ENCODE peak calls at places on chromosomes 6 and 20, in nine cellular contexts. H is IMR-90, G is stomach, Q is GM12891, K is Peyer's patch, L is gastrocnemius medialis, A is spleen, R is adrenal gland, Z is ovary. U is an unnamed sample.

GRCh38 chr6:88908598-88909548 is 54.5 kb downstream of the RNGTT start:
- DNase-seq in H (no peak), G (no peak), Q (no peak), K (no peak), L (no peak), A (no peak), R (no peak), Z (no peak), U (no peak)

GRCh38 chr6:132712366-132712765 is 1.5 kb downstream of the VNN1 start:
- DNase-seq in H (peak), G (no peak), Q (no peak), K (no peak), L (no peak), A (no peak), R (no peak), Z (no peak), U (no peak)

GRCh38 chr20:37920270-37920669 is 17.3 kb downstream of the VSTM2L start:
- DNase-seq in H (no peak), G (no peak), Q (no peak), K (no peak), L (no peak), A (no peak), R (no peak), Z (no peak), U (no peak)

GRCh38 chr6:139531716-139532115 is 157.3 kb upstream of the CITED2 start:
- DNase-seq in H (no peak), G (no peak), Q (no peak), K (no peak), L (no peak), A (no peak), R (no peak), Z (no peak), U (no peak)

GRCh38 chr6:105651969-105652368 is 249.1 kb upstream of the PREP start:
- DNase-seq in H (no peak), G (no peak), Q (no peak), K (no peak), L (no peak), A (no peak), R (no peak), Z (no peak), U (no peak)

GRCh38 chr6:165677091-165677490 is 14.1 kb upstream of the PDE10A start:
- DNase-seq in H (no peak), G (no peak), Q (no peak), K (no peak), L (no peak), A (no peak), R (no peak), Z (no peak), U (no peak)

GRCh38 chr6:42315991-42316378 is 98.3 kb upstream of the MRPS10 start:
- DNase-seq in H (peak), G (no peak), Q (no peak), K (no peak), L (no peak), A (no peak), R (peak), Z (no peak), U (no peak)

GRCh38 chr20:44217342-44218092 is 6.9 kb upstream of the OSER1 start:
- DNase-seq in H (peak), G (peak), Q (no peak), K (peak), L (peak), A (peak), R (peak), Z (peak), U (peak)

GRCh38 chr20:18533491-18533890 is 25.8 kb downstream of the SEC23B start:
- DNase-seq in H (no peak), G (no peak), Q (no peak), K (no peak), L (no peak), A (no peak), R (no peak), Z (no peak), U (no peak)

GRCh38 chr20:49426873-49427272 is 55.6 kb downstream of the KCNB1 start:
- DNase-seq in H (no peak), G (no peak), Q (no peak), K (no peak), L (no peak), A (no peak), R (no peak), Z (no peak), U (no peak)

GRCh38 chr6:27814665-27815424 is 97.4 kb downstream of the OR2B2 start:
- DNase-seq in H (peak), G (peak), Q (no peak), K (peak), L (no peak), A (peak), R (peak), Z (peak), U (peak)

GRCh38 chr6:107246972-107247615 is 131.8 kb upstream of the BEND3 start:
- DNase-seq in H (no peak), G (no peak), Q (no peak), K (no peak), L (no peak), A (no peak), R (no peak), Z (no peak), U (no peak)

GRCh38 chr20:49938173-49939163 is 2.3 kb downstream of the RNF114 start:
- DNase-seq in H (peak), G (peak), Q (no peak), K (peak), L (no peak), A (peak), R (peak), Z (peak), U (peak)

GRCh38 chr6:73632346-73632745 is 21.4 kb downstream of the SLC17A5 start:
- DNase-seq in H (no peak), G (no peak), Q (no peak), K (no peak), L (no peak), A (no peak), R (no peak), Z (no peak), U (no peak)

GRCh38 chr6:19851273-19852089 is 14.3 kb downstream of the ID4 start:
- DNase-seq in H (peak), G (no peak), Q (no peak), K (no peak), L (no peak), A (no peak), R (no peak), Z (no peak), U (no peak)

GRCh38 chr20:51402201-51402600 is 140.3 kb downstream of the NFATC2 start:
- DNase-seq in H (peak), G (no peak), Q (no peak), K (peak), L (no peak), A (peak), R (no peak), Z (no peak), U (no peak)

GRCh38 chr6:134368670-134369069 is 50.8 kb upstream of the SGK1 start:
- DNase-seq in H (no peak), G (no peak), Q (no peak), K (no peak), L (no peak), A (no peak), R (no peak), Z (no peak), U (no peak)

GRCh38 chr6:113317870-113318269 is 539.3 kb upstream of the MARCKS start:
- DNase-seq in H (no peak), G (no peak), Q (no peak), K (no peak), L (no peak), A (no peak), R (no peak), Z (no peak), U (no peak)

GRCh38 chr6:52543262-52543661 is 33.6 kb downstream of the TRAM2 start:
- DNase-seq in H (peak), G (no peak), Q (no peak), K (no peak), L (no peak), A (no peak), R (no peak), Z (no peak), U (no peak)

GRCh38 chr6:125102411-125102810 is 51.2 kb upstream of the TPD52L1 start:
- DNase-seq in H (peak), G (no peak), Q (no peak), K (no peak), L (no peak), A (no peak), R (no peak), Z (no peak), U (no peak)

GRCh38 chr20:45044084-45044573 is 56.8 kb downstream of the KCNS1 start:
- DNase-seq in H (peak), G (no peak), Q (no peak), K (no peak), L (no peak), A (no peak), R (peak), Z (no peak), U (peak)

GRCh38 chr6:143059616-143060353 is 904 bp upstream of the AIG1 start:
- DNase-seq in H (peak), G (no peak), Q (no peak), K (no peak), L (peak), A (no peak), R (peak), Z (no peak), U (no peak)

GRCh38 chr6:135451617-135452190 is 45.8 kb downstream of the AHI1 start:
- DNase-seq in H (peak), G (no peak), Q (no peak), K (no peak), L (no peak), A (no peak), R (no peak), Z (no peak), U (no peak)

GRCh38 chr6:113596907-113597583 is 260.1 kb upstream of the MARCKS start:
- DNase-seq in H (peak), G (peak), Q (no peak), K (no peak), L (no peak), A (no peak), R (no peak), Z (peak), U (peak)

GRCh38 chr20:48075591-48076174 is 290.4 kb upstream of the SULF2 start:
- DNase-seq in H (no peak), G (no peak), Q (no peak), K (no peak), L (no peak), A (no peak), R (peak), Z (no peak), U (no peak)

GRCh38 chr20:46894971-46895905 is 595 bp downstream of the EYA2 start:
- DNase-seq in H (peak), G (peak), Q (no peak), K (no peak), L (no peak), A (no peak), R (no peak), Z (no peak), U (no peak)

GRCh38 chr6:112911949-112912348 is 564.8 kb downstream of the RFPL4B start:
- DNase-seq in H (no peak), G (no peak), Q (no peak), K (no peak), L (no peak), A (no peak), R (no peak), Z (no peak), U (no peak)

GRCh38 chr6:70673601-70674000 is 5.9 kb downstream of the SMAP1 start:
- DNase-seq in H (peak), G (no peak), Q (no peak), K (no peak), L (no peak), A (no peak), R (no peak), Z (no peak), U (no peak)

GRCh38 chr20:4837760-4838159 is 116.1 kb downstream of the PRND start:
- DNase-seq in H (no peak), G (no peak), Q (no peak), K (no peak), L (no peak), A (no peak), R (no peak), Z (no peak), U (no peak)

GRCh38 chr6:40444811-40445210 is 142.4 kb downstream of the LRFN2 start:
- DNase-seq in H (no peak), G (no peak), Q (no peak), K (no peak), L (no peak), A (no peak), R (no peak), Z (no peak), U (no peak)

GRCh38 chr6:21305827-21306469 is 287.6 kb upstream of the SOX4 start:
- DNase-seq in H (peak), G (no peak), Q (no peak), K (no peak), L (no peak), A (no peak), R (no peak), Z (no peak), U (no peak)

GRCh38 chr20:48574383-48574782 is 253.4 kb downstream of the PREX1 start:
- DNase-seq in H (no peak), G (no peak), Q (no peak), K (no peak), L (no peak), A (no peak), R (no peak), Z (no peak), U (no peak)

GRCh38 chr6:13554929-13555333 is 19.5 kb upstream of the SIRT5 start:
- DNase-seq in H (peak), G (no peak), Q (no peak), K (no peak), L (peak), A (no peak), R (peak), Z (no peak), U (peak)

GRCh38 chr20:35145141-35145564 is 2.0 kb downstream of the EDEM2 start:
- DNase-seq in H (peak), G (no peak), Q (peak), K (no peak), L (no peak), A (no peak), R (no peak), Z (no peak), U (no peak)

GRCh38 chr6:144379356-144379755 is 94.2 kb downstream of the UTRN start:
- DNase-seq in H (peak), G (no peak), Q (no peak), K (no peak), L (no peak), A (no peak), R (no peak), Z (no peak), U (no peak)

GRCh38 chr6:11851405-11851804 is 72.8 kb upstream of the ADTRP start:
- DNase-seq in H (peak), G (no peak), Q (no peak), K (no peak), L (no peak), A (no peak), R (no peak), Z (no peak), U (no peak)
- TF ChIP-seq POLR2A in H (no peak), G (no peak), Q (no peak), K (no peak), L (no peak), A (no peak), R (no peak), Z (no peak), U (no peak)

GRCh38 chr6:136822379-136823127 is at the start of gene PEX7:
- DNase-seq in H (peak), G (peak), Q (peak), K (peak), L (peak), A (peak), R (peak), Z (peak), U (peak)
- TF ChIP-seq POLR2A in H (peak), G (peak), Q (peak), K (peak), L (peak), A (no peak), R (peak), Z (peak), U (peak)

GRCh38 chr20:38947931-38948362 is 14.2 kb upstream of the DHX35 start:
- DNase-seq in H (no peak), G (no peak), Q (no peak), K (no peak), L (no peak), A (no peak), R (no peak), Z (no peak), U (no peak)

GRCh38 chr20:38950254-38950653 is 11.9 kb upstream of the DHX35 start:
- DNase-seq in H (no peak), G (no peak), Q (no peak), K (no peak), L (no peak), A (no peak), R (no peak), Z (no peak), U (no peak)

GRCh38 chr20:38953630-38954340 is 8.4 kb upstream of the DHX35 start:
- DNase-seq in H (no peak), G (no peak), Q (no peak), K (no peak), L (no peak), A (no peak), R (no peak), Z (no peak), U (no peak)

GRCh38 chr20:38952153-38952552 is 10.0 kb upstream of the DHX35 start:
- DNase-seq in H (no peak), G (no peak), Q (no peak), K (no peak), L (no peak), A (no peak), R (no peak), Z (no peak), U (no peak)

GRCh38 chr20:38951611-38952010 is 10.5 kb upstream of the DHX35 start:
- DNase-seq in H (no peak), G (no peak), Q (no peak), K (no peak), L (no peak), A (no peak), R (no peak), Z (no peak), U (no peak)
- TF ChIP-seq POLR2A in H (no peak), G (no peak), Q (no peak), K (no peak), L (no peak), A (no peak), R (no peak), Z (no peak), U (no peak)

GRCh38 chr20:2873010-2873746 is at the start of gene PTPRA:
- DNase-seq in H (peak), G (peak), Q (peak), K (peak), L (peak), A (peak), R (peak), Z (peak), U (peak)
- TF ChIP-seq POLR2A in H (peak), G (no peak), Q (peak), K (peak), L (peak), A (peak), R (peak), Z (peak), U (peak)

GRCh38 chr6:23424584-23424983 is 701.4 kb upstream of the NRSN1 start:
- DNase-seq in H (no peak), G (no peak), Q (no peak), K (no peak), L (no peak), A (no peak), R (no peak), Z (no peak), U (no peak)
- TF ChIP-seq POLR2A in H (no peak), G (no peak), Q (no peak), K (no peak), L (no peak), A (no peak), R (no peak), Z (no peak), U (no peak)